ENCODE peak calls at places on chromosomes 1 and 21, in nine cellular contexts. V is K562, Y is colonic mucosa, K is HepG2, C is neuronal stem cell, B is IMR-90, L is mammary epithelial cell, N is keratinocyte, Q is endothelial cell of umbilical vein. H is an unnamed sample.

GRCh38 chr1:9877962-9878361 is 32.1 kb downstream of the CTNNBIP1 start:
- DNase-seq in V (no peak), Y (peak; percentile 64), K (no peak), C (no peak), B (no peak), L (peak; percentile 81), N (no peak), Q (no peak), H (no peak)

GRCh38 chr1:67735806-67736627 is 51.0 kb downstream of the GADD45A start:
- DNase-seq in V (no peak), Y (peak; percentile 85), K (no peak), C (no peak), B (peak; percentile 96), L (peak; percentile 88), N (no peak), Q (peak; percentile 98), H (peak; percentile 81)

GRCh38 chr1:63073530-63074306 is 248.6 kb upstream of the FOXD3 start:
- DNase-seq in V (no peak), Y (no peak), K (no peak), C (peak; percentile 21), B (no peak), L (no peak), N (no peak), Q (no peak), H (no peak)

GRCh38 chr1:239587066-239587465 is 200.7 kb downstream of the CHRM3 start:
- DNase-seq in V (no peak), Y (no peak), K (no peak), C (no peak), B (no peak), L (no peak), N (no peak), Q (no peak), H (peak; percentile 7)

GRCh38 chr1:41880261-41880660 is 38.5 kb downstream of the HIVEP3 start:
- DNase-seq in V (no peak), Y (no peak), K (no peak), C (no peak), B (peak; percentile 63), L (peak; percentile 65), N (no peak), Q (no peak), H (no peak)

GRCh38 chr1:119711804-119712341 is at the start of gene PHGDH:
- DNase-seq in V (peak; percentile 78), Y (peak; percentile 68), K (peak; percentile 76), C (peak; percentile 73), B (peak; percentile 90), L (peak; percentile 88), N (peak; percentile 53), Q (peak; percentile 75), H (peak; percentile 89)

GRCh38 chr1:214002060-214002459 is 14.3 kb downstream of the PROX1 start:
- DNase-seq in V (no peak), Y (no peak), K (no peak), C (no peak), B (no peak), L (no peak), N (no peak), Q (peak; percentile 19), H (no peak)

GRCh38 chr1:173430707-173431662 is 46.1 kb upstream of the PRDX6 start:
- DNase-seq in V (peak; percentile 79), Y (peak; percentile 98), K (peak; percentile 76), C (peak; percentile 93), B (peak; percentile 88), L (peak; percentile 70), N (peak; percentile 59), Q (peak; percentile 90), H (peak; percentile 88)

GRCh38 chr1:23376890-23377811 is 7.5 kb upstream of the ZNF436 start:
- DNase-seq in V (peak; percentile 60), Y (no peak), K (peak; percentile 76), C (no peak), B (peak; percentile 90), L (peak; percentile 96), N (peak; percentile 78), Q (peak; percentile 67), H (no peak)

GRCh38 chr1:245888809-245889208 is 618.3 kb downstream of the SMYD3 start:
- DNase-seq in V (no peak), Y (no peak), K (peak; percentile 52), C (peak; percentile 0), B (peak; percentile 41), L (peak; percentile 35), N (no peak), Q (peak; percentile 57), H (no peak)

GRCh38 chr1:222852326-222852725 is 37.5 kb downstream of the DISP1 start:
- DNase-seq in V (no peak), Y (no peak), K (no peak), C (no peak), B (peak; percentile 62), L (no peak), N (no peak), Q (no peak), H (no peak)

GRCh38 chr1:114154963-114155322 is 1.3 kb upstream of the SYT6 start:
- DNase-seq in V (no peak), Y (no peak), K (no peak), C (no peak), B (no peak), L (peak; percentile 13), N (peak; percentile 4), Q (peak; percentile 29), H (peak; percentile 32)

GRCh38 chr21:44507673-44508425 is 32.1 kb downstream of the KRTAP10-1 start:
- DNase-seq in V (no peak), Y (no peak), K (no peak), C (no peak), B (no peak), L (no peak), N (no peak), Q (no peak), H (no peak)

GRCh38 chr1:50873458-50874187 is 86.4 kb downstream of the FAF1 start:
- DNase-seq in V (peak; percentile 64), Y (peak; percentile 86), K (peak; percentile 23), C (peak; percentile 15), B (peak; percentile 37), L (peak; percentile 31), N (no peak), Q (peak; percentile 74), H (peak; percentile 76)

GRCh38 chr1:178093958-178094751 is at the start of gene RASAL2:
- DNase-seq in V (peak; percentile 62), Y (peak; percentile 57), K (peak; percentile 41), C (peak; percentile 83), B (peak; percentile 46), L (peak; percentile 67), N (no peak), Q (peak; percentile 70), H (no peak)
- H3K9ac ChIP-seq in V (peak within 1 kb of the TSS; percentile 53), Y (peak within 1 kb of the TSS; percentile 86), K (peak within 1 kb of the TSS; percentile 85), C (peak within 1 kb of the TSS; percentile 97), B (peak within 1 kb of the TSS; percentile 72), L (peak within 1 kb of the TSS; percentile 86), N (peak within 1 kb of the TSS; percentile 76), Q (peak within 1 kb of the TSS; percentile 71), H (no peak within 1 kb of the TSS)

DNA sequence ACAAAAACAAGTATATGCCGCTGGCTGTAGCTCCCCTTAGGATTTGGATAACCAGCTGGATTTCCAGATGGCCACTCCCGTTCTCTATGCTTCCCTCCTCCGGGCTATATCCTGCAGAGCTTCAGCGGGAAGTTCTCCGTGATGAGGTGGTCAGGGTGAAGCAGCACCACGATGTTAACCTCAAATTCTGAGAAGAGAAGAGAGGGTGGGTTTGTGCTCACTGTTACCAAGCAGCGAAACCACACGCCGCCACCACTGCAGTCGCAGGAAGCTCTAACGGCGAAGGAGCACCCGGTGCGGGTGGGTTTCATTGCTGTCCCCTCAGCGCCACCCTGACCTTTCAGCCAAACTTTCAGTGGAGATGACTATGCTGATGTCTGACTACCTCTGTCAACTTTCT is 41.7 kb downstream of the VPS26C start:
- DNase-seq in V (no peak), Y (no peak), K (no peak), C (no peak), B (no peak), L (no peak), N (no peak), Q (no peak), H (peak; percentile 84)
- H3K36me3 ChIP-seq in V (peaks cover 74% of the 10 kb centered on the region), Y (peaks cover 14% of the 10 kb centered on the region), K (peaks cover 51% of the 10 kb centered on the region), C (peaks cover 79% of the 10 kb centered on the region), B (peaks cover 57% of the 10 kb centered on the region), L (peaks cover 7% of the 10 kb centered on the region), N (peaks cover 27% of the 10 kb centered on the region), Q (peaks cover 8% of the 10 kb centered on the region), H (peaks cover 67% of the 10 kb centered on the region)

GRCh38 chr1:153749408-153750005 is 21.7 kb downstream of the INTS3 start:
- DNase-seq in V (peak; percentile 80), Y (peak; percentile 84), K (peak; percentile 70), C (peak; percentile 65), B (peak; percentile 80), L (peak; percentile 62), N (peak; percentile 32), Q (peak; percentile 88), H (peak; percentile 80)
- H3K9ac ChIP-seq in V (no peak overlapping the region), Y (no peak overlapping the region), K (no peak overlapping the region), C (no peak overlapping the region), B (no peak overlapping the region), L (no peak overlapping the region), N (no peak overlapping the region), Q (peak overlapping the region; percentile 23), H (no peak overlapping the region)

GRCh38 chr1:224271106-224271505 is 58.9 kb downstream of the NVL start:
- DNase-seq in V (no peak), Y (no peak), K (no peak), C (no peak), B (no peak), L (no peak), N (no peak), Q (no peak), H (no peak)
- H3K36me3 ChIP-seq in V (peaks cover 65% of the 10 kb centered on the region), Y (no peaks in the 10 kb centered on the region), K (peaks cover 4% of the 10 kb centered on the region), C (peaks cover 80% of the 10 kb centered on the region), B (peaks cover 17% of the 10 kb centered on the region), L (no peaks in the 10 kb centered on the region), N (peaks cover 3% of the 10 kb centered on the region), Q (peaks cover 7% of the 10 kb centered on the region), H (peaks cover 51% of the 10 kb centered on the region)

H was measured in DND-41.